ENCODE peak calls at places on chromosomes 5 and 9, in six cellular contexts. S, U, Q, M, H and I are unnamed samples.

GRCh38 chr9:9341203-9341602 is 1271.6 kb downstream of the PTPRD start:
- DNase-seq in Q (no peak), M (no peak), U (no peak), S (no peak), H (no peak), I (no peak)

GRCh38 chr5:160423025-160423554 is 1.4 kb downstream of the PTTG1 start:
- DNase-seq in H (no peak), U (no peak), S (no peak), M (no peak), Q (no peak), I (no peak)

GRCh38 chr5:76199321-76200318 is 116.4 kb downstream of the SV2C start:
- DNase-seq in H (no peak), Q (no peak), M (no peak), U (no peak), S (no peak), I (no peak)

GRCh38 chr5:111197523-111197922 is 26.7 kb upstream of the CAMK4 start:
- DNase-seq in M (no peak), S (no peak), H (no peak), Q (no peak), U (no peak), I (no peak)

GRCh38 chr9:15249042-15249818 is 57.8 kb downstream of the TTC39B start:
- DNase-seq in M (no peak), U (no peak), S (no peak), H (no peak), Q (peak), I (no peak)

GRCh38 chr9:89010056-89010455 is 18.8 kb downstream of the S1PR3 start:
- DNase-seq in S (no peak), H (no peak), M (no peak), U (no peak), Q (no peak), I (no peak)

GRCh38 chr9:16191691-16192402 is 639.0 kb downstream of the CCDC171 start:
- DNase-seq in S (peak), H (peak), U (peak), Q (peak), M (peak), I (peak)

GRCh38 chr9:80134487-80134886 is 562.7 kb downstream of the TLE4 start:
- DNase-seq in M (peak), S (no peak), H (no peak), U (no peak), Q (no peak), I (no peak)

GRCh38 chr5:126002222-126002897 is 420.8 kb upstream of the GRAMD2B start:
- DNase-seq in S (no peak), Q (peak), M (no peak), H (peak), U (no peak), I (no peak)

GRCh38 chr5:151158287-151158661 is 695 bp upstream of the ANXA6 start:
- DNase-seq in M (no peak), H (peak), S (no peak), U (no peak), Q (no peak), I (no peak)

GRCh38 chr5:82707741-82708140 is 369.5 kb downstream of the TMEM167A start:
- DNase-seq in M (no peak), Q (peak), S (no peak), U (no peak), H (no peak), I (no peak)

GRCh38 chr9:73079326-73079725 is 72.3 kb upstream of the ANXA1 start:
- DNase-seq in Q (no peak), M (no peak), S (no peak), U (no peak), H (no peak), I (no peak)

GRCh38 chr9:111272571-111272970 is 57.5 kb downstream of the OR2K2 start:
- DNase-seq in M (no peak), U (no peak), S (no peak), Q (no peak), H (no peak), I (no peak)